ENCODE peak calls at places on chromosomes 1 and 21, in six cellular contexts. D is right lobe of liver; H is tibial artery; A is CD8-positive, alpha-beta T cell; F is heart left ventricle; I is progenitor cell of endocrine pancreas. R is an unnamed sample.

GRCh38 chr1:99789715-99790114 is 23.3 kb upstream of the FRRS1 start:
- DNase-seq in I (no peak), A (no peak), H (no peak), D (no peak), F (no peak), R (no peak)

GRCh38 chr1:225896937-225897549 is 8.1 kb upstream of the LEFTY1 start:
- DNase-seq in F (no peak), D (peak), H (no peak), I (no peak), A (peak), R (peak)

GRCh38 chr1:234730110-234730509 is 120.1 kb upstream of the IRF2BP2 start:
- DNase-seq in H (no peak), F (no peak), A (no peak), I (no peak), D (no peak), R (no peak)

GRCh38 chr21:43893536-43894205 is 28.6 kb downstream of the AGPAT3 start:
- DNase-seq in F (no peak), I (no peak), D (no peak), H (no peak), A (no peak), R (peak)

GRCh38 chr1:22412932-22413727 is 38.5 kb upstream of the ZBTB40 start:
- DNase-seq in D (no peak), F (no peak), A (no peak), I (no peak), H (no peak), R (no peak)

GRCh38 chr1:151009674-151010345 is 1.6 kb downstream of the PRUNE1 start:
- DNase-seq in D (no peak), F (no peak), H (no peak), I (no peak), A (no peak), R (no peak)

GRCh38 chr1:10909697-10910489 is 102.6 kb upstream of the TARDBP start:
- DNase-seq in D (no peak), H (no peak), F (peak), I (no peak), A (peak), R (peak)

GRCh38 chr1:70459502-70460225 is 48.6 kb downstream of the CTH start:
- DNase-seq in H (no peak), D (no peak), F (no peak), A (no peak), I (no peak), R (no peak)

GRCh38 chr1:116834605-116835004 is 75.1 kb upstream of the PTGFRN start:
- DNase-seq in I (no peak), F (no peak), H (no peak), A (no peak), D (no peak), R (no peak)

GRCh38 chr1:5532811-5533210 is 459.4 kb downstream of the NPHP4 start:
- DNase-seq in H (no peak), I (no peak), D (no peak), F (no peak), A (no peak), R (no peak)

GRCh38 chr1:159930634-159931033 is 5.3 kb upstream of the TAGLN2 start:
- DNase-seq in I (no peak), A (no peak), H (no peak), F (no peak), D (no peak), R (no peak)

GRCh38 chr1:204791453-204792366 is 79.0 kb upstream of the NFASC start:
- DNase-seq in I (peak), D (peak), F (peak), A (peak), H (peak), R (peak)

GRCh38 chr1:111723091-111723806 is 15.9 kb downstream of the INKA2 start:
- DNase-seq in A (no peak), D (no peak), F (no peak), I (no peak), H (no peak), R (no peak)

GRCh38 chr1:224116131-224116530 is 2.2 kb downstream of the FBXO28 start:
- DNase-seq in D (no peak), F (no peak), A (no peak), I (no peak), H (no peak), R (peak)

GRCh38 chr1:229254910-229255541 is 15.9 kb upstream of the RAB4A start:
- DNase-seq in D (no peak), H (no peak), A (peak), I (no peak), F (no peak), R (no peak)

GRCh38 chr21:46110499-46111192 is 12.7 kb downstream of the COL6A2 start:
- DNase-seq in A (no peak), F (peak), H (peak), I (peak), D (peak), R (no peak)

GRCh38 chr1:151542710-151543129 is 2.6 kb downstream of the TUFT1 start:
- DNase-seq in I (no peak), F (no peak), H (no peak), D (no peak), A (no peak), R (no peak)

GRCh38 chr1:113946112-113946511 is 17.0 kb downstream of the HIPK1 start:
- DNase-seq in F (no peak), A (no peak), H (no peak), D (no peak), I (no peak), R (no peak)

GRCh38 chr1:117209094-117209493 is 1.6 kb downstream of the VTCN1 start:
- DNase-seq in I (no peak), F (no peak), A (no peak), H (no peak), D (no peak), R (no peak)

GRCh38 chr1:160978510-160978927 is 23.9 kb upstream of the ITLN2 start:
- DNase-seq in A (no peak), H (no peak), F (no peak), I (no peak), D (no peak), R (no peak)

GRCh38 chr1:28804071-28804470 is 7.9 kb upstream of the OPRD1 start:
- DNase-seq in F (no peak), D (no peak), A (no peak), I (no peak), H (no peak), R (no peak)

GRCh38 chr21:34992180-34992579 is 56.9 kb downstream of the RUNX1 start:
- DNase-seq in A (no peak), F (no peak), H (no peak), I (no peak), D (no peak), R (no peak)

GRCh38 chr1:116424863-116425262 is 51.8 kb downstream of the ATP1A1 start:
- DNase-seq in H (no peak), D (no peak), F (no peak), I (no peak), A (no peak), R (no peak)

GRCh38 chr1:52727956-52728656 is 1.9 kb downstream of the ZYG11B start:
- DNase-seq in I (no peak), D (no peak), H (no peak), F (no peak), A (no peak), R (no peak)

GRCh38 chr1:14597343-14598006 is 1.0 kb upstream of the KAZN start:
- DNase-seq in I (no peak), D (no peak), H (no peak), A (no peak), F (no peak), R (no peak)

GRCh38 chr1:221856188-221857093 is 114.6 kb upstream of the DUSP10 start:
- DNase-seq in A (no peak), H (no peak), I (no peak), F (no peak), D (no peak), R (no peak)

GRCh38 chr1:177328251-177328650 is 157.5 kb downstream of the BRINP2 start:
- DNase-seq in I (no peak), D (no peak), A (no peak), H (no peak), F (no peak), R (no peak)

DNA sequence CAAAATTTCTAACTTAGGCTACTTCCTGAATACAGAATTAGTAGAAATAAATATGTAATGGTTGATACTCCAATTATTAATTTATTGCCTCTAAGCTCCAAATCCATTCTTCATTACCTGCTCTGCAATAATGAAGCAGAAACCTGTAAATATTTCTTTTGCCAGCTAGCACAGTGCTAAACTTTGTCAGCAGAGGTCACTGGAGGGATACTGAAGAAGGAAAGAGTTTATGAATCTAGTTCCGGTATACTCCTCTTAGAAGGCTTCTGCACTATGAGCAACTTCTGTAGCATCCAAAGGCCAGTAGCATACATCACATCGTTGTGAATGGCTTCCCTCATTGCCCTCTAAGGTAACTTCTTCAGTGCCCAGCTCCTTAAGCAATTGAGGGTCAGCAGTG is 81.0 kb upstream of the LHX8 start:
- DNase-seq in H (no peak), I (no peak), A (no peak), D (no peak), F (no peak), R (no peak)
- TF ChIP-seq CTCF in H (no peak), I (peak), A (no peak), D (no peak), F (no peak), R (no peak)

GRCh38 chr1:77143529-77144121 is 75.6 kb downstream of the PIGK start:
- DNase-seq in I (no peak), F (no peak), A (no peak), H (no peak), D (no peak), R (no peak)
- TF ChIP-seq CTCF in I (peak), F (no peak), A (peak), H (no peak), D (peak), R (peak)

DNA sequence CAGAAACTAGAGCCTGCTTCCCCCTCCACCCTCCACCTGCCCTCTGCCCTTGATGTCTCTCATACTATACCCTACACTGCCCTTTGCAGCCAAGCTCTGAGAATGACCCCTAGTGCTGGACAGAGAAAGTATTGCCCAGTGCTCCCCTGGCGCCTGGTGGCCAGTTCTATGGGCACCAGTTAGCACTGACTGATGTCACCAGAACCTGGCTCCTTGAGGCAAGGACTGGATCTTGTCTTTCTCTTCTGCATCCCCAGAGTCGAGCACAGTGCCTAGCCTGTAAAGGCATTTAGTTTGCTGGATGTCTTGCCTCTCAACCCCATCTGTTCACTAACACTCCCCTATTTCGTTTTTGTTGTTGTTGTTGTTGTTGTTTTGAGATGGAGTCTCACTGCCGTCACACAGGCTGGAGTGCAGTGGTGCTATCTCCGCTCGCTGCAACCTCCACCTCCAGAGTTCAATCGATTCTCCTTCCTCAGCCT is 5.9 kb downstream of the PHLDA3 start:
- DNase-seq in I (no peak), H (no peak), A (no peak), D (no peak), F (no peak), R (no peak)
- TF ChIP-seq CTCF in I (peak), H (peak), A (no peak), D (no peak), F (no peak), R (no peak)

DNA sequence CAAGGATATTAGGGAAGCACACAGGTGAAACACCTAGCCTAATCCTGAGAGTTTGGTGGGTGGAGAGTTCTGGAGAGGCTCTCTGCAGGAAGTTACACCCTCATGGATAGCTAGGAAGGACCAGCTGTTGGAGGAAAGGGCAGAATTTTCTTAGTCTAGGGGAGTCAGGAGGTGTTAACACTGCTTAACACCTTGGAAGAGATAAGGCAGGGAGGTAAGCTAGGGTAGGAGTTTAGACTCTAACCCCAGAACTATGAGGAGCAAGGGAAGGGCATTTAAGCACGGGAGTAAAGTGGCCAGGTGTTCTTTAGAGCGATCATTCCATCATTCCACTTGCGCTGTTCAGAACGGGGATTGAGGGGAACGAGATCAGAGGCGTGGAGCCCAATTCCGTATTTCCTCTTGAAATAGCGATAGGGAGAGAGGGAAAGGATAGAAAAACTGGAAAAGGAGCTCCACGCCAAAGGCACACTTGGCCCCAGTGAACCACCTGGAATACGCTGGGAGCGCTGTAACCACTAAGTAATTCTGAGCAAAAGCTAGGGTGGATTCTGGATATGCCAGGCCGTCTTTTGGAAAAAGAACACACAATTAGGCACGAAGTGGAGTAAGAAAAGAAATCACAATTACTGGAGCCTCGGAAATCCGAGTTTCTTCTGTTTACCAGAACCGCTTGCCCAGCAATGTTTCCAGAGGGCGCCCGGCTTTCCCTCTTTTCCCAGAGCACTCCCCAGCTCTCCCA is 1.5 kb upstream of the GPR137B start:
- DNase-seq in I (no peak), D (no peak), F (no peak), A (no peak), H (no peak), R (no peak)
- TF ChIP-seq CTCF in I (no peak), D (no peak), F (no peak), A (no peak), H (no peak), R (no peak)

GRCh38 chr1:88302843-88303486 is 381.1 kb upstream of the PKN2 start:
- DNase-seq in H (no peak), F (no peak), D (no peak), I (no peak), A (no peak), R (no peak)
- TF ChIP-seq CTCF in H (peak), F (peak), D (peak), I (peak), A (no peak), R (no peak)

R was measured in GM10248.